ENCODE peak calls at places on chromosomes 6 and 20, in five cellular contexts. C, B, S, K and M are unnamed samples.

GRCh38 chr6:100353276-100354015 is 111.3 kb downstream of the SIM1 start:
- DNase-seq in K (no peak), B (no peak), C (no peak), S (no peak), M (no peak)

GRCh38 chr6:75351570-75351969 is 67.0 kb upstream of the TMEM30A start:
- DNase-seq in B (no peak), C (no peak), K (no peak), S (no peak), M (no peak)

GRCh38 chr20:33636776-33637175 is 25.4 kb upstream of the C20orf144 start:
- DNase-seq in S (no peak), C (no peak), K (no peak), B (no peak), M (no peak)

GRCh38 chr20:64161595-64162238 is 2.5 kb upstream of the MYT1 start:
- DNase-seq in B (no peak), K (no peak), S (no peak), C (no peak), M (peak)

GRCh38 chr6:68575765-68576439 is 59.2 kb upstream of the ADGRB3 start:
- DNase-seq in C (no peak), S (no peak), B (no peak), K (no peak), M (no peak)

GRCh38 chr6:143135797-143136561 is 75.3 kb downstream of the AIG1 start:
- DNase-seq in S (no peak), B (no peak), K (no peak), C (no peak), M (no peak)

GRCh38 chr20:57651977-57652864 is 32.0 kb upstream of the ZBP1 start:
- DNase-seq in S (no peak), B (no peak), K (no peak), C (no peak), M (no peak)

GRCh38 chr6:41576667-41577066 is 30.5 kb downstream of the FOXP4 start:
- DNase-seq in C (no peak), S (no peak), K (no peak), B (no peak), M (no peak)

GRCh38 chr6:33975631-33976424 is 170.1 kb downstream of the GRM4 start:
- DNase-seq in S (no peak), C (no peak), K (no peak), B (no peak), M (no peak)

GRCh38 chr6:161618816-161619454 is 345.1 kb upstream of the AGPAT4 start:
- DNase-seq in B (no peak), S (no peak), K (no peak), C (no peak), M (peak)

GRCh38 chr6:1382331-1382882 is 7.0 kb upstream of the FOXF2 start:
- DNase-seq in K (no peak), S (no peak), C (no peak), B (no peak), M (no peak)

GRCh38 chr20:16486532-16486931 is 86.7 kb downstream of the KIF16B start:
- DNase-seq in S (no peak), K (no peak), B (no peak), C (no peak), M (no peak)

GRCh38 chr20:45433316-45433715 is 17.4 kb downstream of the PIGT start:
- DNase-seq in C (no peak), B (no peak), S (no peak), K (no peak), M (peak)

GRCh38 chr6:4665489-4666417 is 110.5 kb upstream of the CDYL start:
- DNase-seq in S (no peak), B (no peak), C (no peak), K (no peak), M (no peak)

GRCh38 chr6:139732451-139732850 is 358.0 kb upstream of the CITED2 start:
- DNase-seq in S (no peak), K (no peak), B (no peak), C (peak), M (no peak)

GRCh38 chr6:170132011-170132521 is 158.8 kb downstream of the DLL1 start:
- DNase-seq in S (no peak), C (no peak), B (no peak), K (no peak), M (no peak)

GRCh38 chr20:18412202-18412901 is 54.5 kb downstream of the DZANK1 start:
- DNase-seq in K (no peak), C (no peak), B (no peak), S (no peak), M (no peak)

GRCh38 chr20:20593447-20594170 is 118.8 kb downstream of the RALGAPA2 start:
- DNase-seq in B (no peak), S (no peak), K (no peak), C (no peak), M (peak)

GRCh38 chr6:31834704-31835375 is 7.3 kb downstream of the HSPA1B start:
- DNase-seq in C (no peak), B (peak), S (no peak), K (no peak), M (no peak)

GRCh38 chr6:131770776-131771175 is 37.0 kb upstream of the ENPP1 start:
- DNase-seq in B (no peak), S (no peak), C (no peak), K (no peak), M (no peak)

GRCh38 chr6:36350082-36350481 is 13.4 kb upstream of the BNIP5 start:
- DNase-seq in S (no peak), C (no peak), B (no peak), K (no peak), M (no peak)

GRCh38 chr6:6918216-6918983 is 189.4 kb upstream of the RREB1 start:
- DNase-seq in K (no peak), B (no peak), C (peak), S (no peak), M (no peak)

GRCh38 chr20:828987-829386 is 4.5 kb upstream of the FAM110A start:
- DNase-seq in B (no peak), K (no peak), S (no peak), C (no peak), M (no peak)

GRCh38 chr6:37524025-37524647 is 24.4 kb upstream of the CCDC167 start:
- DNase-seq in K (no peak), C (no peak), S (no peak), B (no peak), M (no peak)

GRCh38 chr6:149306967-149307366 is 10.5 kb upstream of the TAB2 start:
- DNase-seq in K (no peak), S (no peak), B (no peak), C (no peak), M (no peak)

GRCh38 chr6:78910611-78911134 is 43.3 kb downstream of the IRAK1BP1 start:
- DNase-seq in B (no peak), S (no peak), C (no peak), K (no peak), M (no peak)

GRCh38 chr6:151170622-151171246 is 69.0 kb upstream of the AKAP12 start:
- DNase-seq in C (no peak), S (no peak), K (no peak), B (no peak), M (no peak)

GRCh38 chr6:131613296-131613925 is 14.6 kb downstream of the MED23 start:
- DNase-seq in S (no peak), B (no peak), C (no peak), K (no peak), M (no peak)

GRCh38 chr20:51287628-51288413 is 254.7 kb downstream of the NFATC2 start:
- DNase-seq in C (no peak), B (no peak), S (no peak), K (no peak), M (no peak)

GRCh38 chr6:56357616-56358373 is 110.4 kb upstream of the COL21A1 start:
- DNase-seq in K (no peak), C (no peak), S (no peak), B (no peak), M (no peak)

GRCh38 chr6:41976794-41977484 is 35.3 kb upstream of the CCND3 start:
- DNase-seq in K (no peak), S (no peak), B (no peak), C (no peak), M (no peak)

GRCh38 chr6:10883312-10884244 is 1.7 kb upstream of the GCM2 start:
- DNase-seq in K (no peak), S (no peak), C (no peak), B (no peak), M (no peak)

GRCh38 chr6:148521158-148521557 is 178.5 kb downstream of the SASH1 start:
- DNase-seq in S (no peak), K (no peak), B (no peak), C (no peak), M (no peak)

GRCh38 chr20:54680872-54681297 is 205.5 kb downstream of the DOK5 start:
- DNase-seq in B (no peak), K (no peak), S (no peak), C (no peak), M (peak)

GRCh38 chr20:5222919-5223634 is 93.7 kb downstream of the PROKR2 start:
- DNase-seq in C (peak), K (peak), S (no peak), B (peak), M (peak)

GRCh38 chr20:6164421-6165341 is 41.9 kb upstream of the FERMT1 start:
- DNase-seq in B (no peak), C (no peak), S (no peak), K (no peak), M (no peak)

DNA sequence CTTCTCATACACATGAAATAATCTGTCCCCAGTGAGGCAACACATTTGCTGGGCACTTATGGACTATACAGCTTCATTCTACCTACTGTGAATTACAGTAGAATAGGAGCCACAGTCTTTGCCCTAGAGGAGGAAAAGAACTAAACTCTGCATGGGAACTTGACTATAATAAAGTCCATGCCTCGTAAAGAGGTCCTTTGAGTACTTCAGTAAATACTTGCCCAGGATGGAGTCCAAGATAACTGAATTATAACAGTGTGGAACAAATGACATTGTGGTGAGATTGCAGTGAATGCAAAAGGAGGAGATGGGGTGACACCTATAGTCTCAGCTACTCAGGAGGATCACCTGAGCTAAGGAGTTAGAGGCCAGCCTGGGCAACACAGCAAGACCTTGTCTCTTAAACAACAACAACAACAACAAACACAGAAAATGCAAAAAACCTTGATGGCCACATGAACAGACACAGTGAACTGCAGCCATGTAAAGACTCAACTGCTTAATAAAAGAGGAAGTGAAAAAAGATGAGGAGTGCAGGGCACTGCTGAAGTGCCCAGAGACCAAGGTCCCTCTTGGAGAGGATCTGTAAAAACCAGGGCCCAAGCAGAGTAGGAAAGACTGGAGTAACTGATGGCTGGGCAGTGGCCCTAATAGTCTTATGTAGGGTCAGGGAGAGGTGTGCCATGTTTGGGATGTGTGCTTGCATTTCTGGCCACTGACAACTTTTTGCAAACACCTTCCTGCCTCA is 3.7 kb downstream of the MRPS18A start:
- DNase-seq in K (no peak), B (no peak), C (no peak), S (no peak), M (no peak)
- H3K4me3 ChIP-seq in K (no peak), B (no peak), C (no peak), S (no peak), M (no peak)

GRCh38 chr6:168649209-168649608 is 208.2 kb downstream of the SMOC2 start:
- DNase-seq in B (no peak), K (no peak), S (no peak), C (no peak), M (no peak)
- H3K4me3 ChIP-seq in B (no peak), K (no peak), S (no peak), C (no peak), M (no peak)

GRCh38 chr20:21702553-21703467 is 2.7 kb upstream of the PAX1 start:
- DNase-seq in S (no peak), C (no peak), K (no peak), B (no peak), M (peak)
- H3K4me3 ChIP-seq in S (peak), C (no peak), K (no peak), B (no peak), M (peak)

GRCh38 chr6:35140991-35141720 is at the start of gene TCP11:
- DNase-seq in B (no peak), C (no peak), K (no peak), S (no peak), M (no peak)

GRCh38 chr6:35139924-35140524 is 1.1 kb downstream of the TCP11 start:
- DNase-seq in C (no peak), B (no peak), K (no peak), S (no peak), M (peak)

GRCh38 chr6:35142578-35142977 is 1.4 kb upstream of the TCP11 start:
- DNase-seq in C (no peak), S (no peak), K (no peak), B (no peak), M (no peak)

GRCh38 chr6:35136185-35136584 is 5.0 kb downstream of the TCP11 start:
- DNase-seq in K (no peak), S (no peak), C (no peak), B (no peak), M (no peak)

DNA sequence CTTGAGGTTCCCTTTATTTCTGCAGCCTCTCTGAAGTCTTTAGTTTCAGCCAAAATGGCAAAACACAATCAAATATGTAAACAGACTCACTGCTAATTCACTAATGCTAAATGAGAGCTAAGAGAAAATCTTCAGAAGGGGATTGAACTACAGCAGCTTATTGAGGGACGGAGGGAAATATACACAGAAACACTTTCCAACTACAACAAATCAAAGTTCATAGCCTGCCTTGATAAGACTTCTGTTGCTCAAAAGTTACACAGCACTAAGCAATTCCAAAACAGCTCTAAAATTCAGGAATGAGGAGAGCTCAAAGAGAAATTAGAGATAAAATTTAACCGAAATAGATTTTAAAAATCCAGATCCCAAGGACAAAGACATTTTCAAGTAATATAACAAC is 1.7 kb downstream of the TCP11 start:
- DNase-seq in C (no peak), B (no peak), S (no peak), K (no peak), M (no peak)
- H3K4me3 ChIP-seq in C (no peak), B (no peak), S (no peak), K (no peak), M (no peak)

GRCh38 chr6:137870286-137870685 is 3.2 kb downstream of the TNFAIP3 start:
- DNase-seq in C (no peak), K (no peak), B (no peak), S (no peak), M (no peak)

GRCh38 chr6:137871299-137871698 is 4.2 kb downstream of the TNFAIP3 start:
- DNase-seq in B (no peak), S (no peak), C (no peak), K (no peak), M (no peak)

GRCh38 chr6:137872071-137872470 is 5.0 kb downstream of the TNFAIP3 start:
- DNase-seq in B (no peak), K (no peak), S (no peak), C (no peak), M (no peak)

GRCh38 chr6:137869781-137870180 is 2.7 kb downstream of the TNFAIP3 start:
- DNase-seq in B (no peak), C (no peak), K (no peak), S (no peak), M (no peak)

GRCh38 chr6:137870744-137871247 is 3.7 kb downstream of the TNFAIP3 start:
- DNase-seq in K (no peak), C (no peak), B (peak), S (no peak), M (no peak)
- H3K4me3 ChIP-seq in K (no peak), C (no peak), B (peak), S (peak), M (no peak)